ENCODE peak calls at places on chromosomes 12 and 14, in five cellular contexts. T, J, R, C and F are unnamed samples.

GRCh38 chr12:59600174-59600573 is 4.3 kb downstream of the SLC16A7 start:
- DNase-seq in T (no peak), J (no peak), R (no peak), C (no peak), F (no peak)

GRCh38 chr14:68548194-68549056 is 244.4 kb downstream of the ZFP36L1 start:
- DNase-seq in T (no peak), J (peak; percentile 46), R (no peak), C (no peak), F (no peak)

GRCh38 chr12:13801543-13801942 is 179.9 kb downstream of the GRIN2B start:
- DNase-seq in T (no peak), J (no peak), R (no peak), C (no peak), F (no peak)

GRCh38 chr12:14454098-14454907 is 88.8 kb downstream of the ATF7IP start:
- DNase-seq in T (peak; percentile 12), J (peak; percentile 26), R (peak; percentile 30), C (peak; percentile 65), F (peak; percentile 36)

GRCh38 chr12:94435511-94435927 is 24.1 kb downstream of the CEP83 start:
- DNase-seq in T (no peak), J (no peak), R (no peak), C (no peak), F (peak; percentile 59)

GRCh38 chr12:108312885-108313203 is 26.3 kb downstream of the CMKLR1 start:
- DNase-seq in T (no peak), J (peak; percentile 84), R (no peak), C (peak; percentile 54), F (no peak)

GRCh38 chr12:11663128-11663527 is 13.7 kb downstream of the ETV6 start:
- DNase-seq in T (no peak), J (no peak), R (no peak), C (no peak), F (no peak)

GRCh38 chr14:49692895-49693737 is at the start of gene KLHDC1:
- DNase-seq in T (peak; percentile 48), J (peak; percentile 88), R (no peak), C (peak; percentile 66), F (peak; percentile 74)

GRCh38 chr12:49882248-49882850 is 21.4 kb downstream of the FAIM2 start:
- DNase-seq in T (no peak), J (peak; percentile 60), R (no peak), C (no peak), F (no peak)

GRCh38 chr14:77091518-77091917 is 6.5 kb upstream of the CIPC start:
- DNase-seq in T (no peak), J (no peak), R (no peak), C (no peak), F (no peak)

GRCh38 chr14:61569783-61570182 is 125.5 kb upstream of the HIF1A start:
- DNase-seq in T (no peak), J (no peak), R (no peak), C (peak; percentile 60), F (peak; percentile 96)

GRCh38 chr12:79927772-79928474 is 7.0 kb downstream of the PPP1R12A start:
- DNase-seq in T (no peak), J (no peak), R (peak; percentile 70), C (no peak), F (peak; percentile 52)

GRCh38 chr14:54603362-54603761 is 36.4 kb downstream of the SAMD4A start:
- DNase-seq in T (no peak), J (no peak), R (no peak), C (no peak), F (no peak)

GRCh38 chr12:11723993-11724392 is 74.5 kb downstream of the ETV6 start:
- DNase-seq in T (no peak), J (no peak), R (no peak), C (no peak), F (no peak)

GRCh38 chr12:58887071-58887470 is 33.2 kb downstream of the LRIG3 start:
- DNase-seq in T (no peak), J (no peak), R (no peak), C (no peak), F (no peak)

GRCh38 chr12:87509233-87509820 is 519.9 kb downstream of the C12orf50 start:
- DNase-seq in T (no peak), J (peak; percentile 10), R (no peak), C (no peak), F (no peak)

GRCh38 chr12:78795934-78796445 is 68.6 kb upstream of the SYT1 start:
- DNase-seq in T (no peak), J (no peak), R (no peak), C (no peak), F (no peak)

GRCh38 chr14:58717211-58717610 is 79.4 kb downstream of the DACT1 start:
- DNase-seq in T (no peak), J (no peak), R (no peak), C (no peak), F (no peak)

GRCh38 chr12:8914716-8915526 is 612 bp downstream of the PHC1 start:
- DNase-seq in T (peak; percentile 71), J (peak; percentile 83), R (no peak), C (peak; percentile 24), F (peak; percentile 2)

GRCh38 chr12:15320881-15321280 is 1.4 kb upstream of the PTPRO start:
- DNase-seq in T (no peak), J (no peak), R (no peak), C (no peak), F (no peak)

GRCh38 chr14:70018246-70018645 is 139.0 kb downstream of the SMOC1 start:
- DNase-seq in T (no peak), J (no peak), R (no peak), C (no peak), F (no peak)

GRCh38 chr14:60002819-60003492 is 83.0 kb downstream of the LRRC9 start:
- DNase-seq in T (no peak), J (no peak), R (no peak), C (peak; percentile 0), F (no peak)

GRCh38 chr14:34113051-34113511 is 162.2 kb upstream of the EGLN3 start:
- DNase-seq in T (no peak), J (no peak), R (no peak), C (no peak), F (no peak)

GRCh38 chr12:100199347-100200136 is 1.1 kb upstream of the ACTR6 start:
- DNase-seq in T (peak; percentile 80), J (peak; percentile 83), R (no peak), C (peak; percentile 73), F (peak; percentile 77)

GRCh38 chr12:114869091-114869834 is 185.3 kb upstream of the TBX3 start:
- DNase-seq in T (no peak), J (peak; percentile 75), R (no peak), C (no peak), F (no peak)

GRCh38 chr14:78143489-78144145 is 26.6 kb upstream of the NRXN3 start:
- DNase-seq in T (peak; percentile 17), J (no peak), R (no peak), C (no peak), F (no peak)

GRCh38 chr12:12221560-12221959 is 45.3 kb downstream of the LRP6 start:
- DNase-seq in T (no peak), J (no peak), R (peak; percentile 19), C (no peak), F (no peak)

GRCh38 chr12:105887131-105887530 is 251.6 kb downstream of the NUAK1 start:
- DNase-seq in T (no peak), J (no peak), R (no peak), C (no peak), F (no peak)

GRCh38 chr14:89489796-89490506 is 72.9 kb upstream of the FOXN3 start:
- DNase-seq in T (no peak), J (no peak), R (no peak), C (no peak), F (no peak)

GRCh38 chr14:77133718-77134338 is 7.8 kb downstream of the ZDHHC22 start:
- DNase-seq in T (peak; percentile 45), J (no peak), R (no peak), C (peak; percentile 58), F (no peak)

GRCh38 chr12:13635709-13636108 is 345.7 kb downstream of the GRIN2B start:
- DNase-seq in T (no peak), J (no peak), R (no peak), C (no peak), F (no peak)

GRCh38 chr14:58082011-58082410 is 70.0 kb downstream of the ARMH4 start:
- DNase-seq in T (no peak), J (no peak), R (no peak), C (no peak), F (no peak)

GRCh38 chr12:104182144-104182543 is 33.4 kb upstream of the TXNRD1 start:
- DNase-seq in T (no peak), J (no peak), R (no peak), C (no peak), F (no peak)

GRCh38 chr12:15227004-15227679 is 5.9 kb upstream of the RERG start:
- DNase-seq in T (peak; percentile 10), J (peak; percentile 26), R (no peak), C (peak; percentile 42), F (no peak)

GRCh38 chr14:100056964-100057817 is 8.0 kb upstream of the EVL start:
- DNase-seq in T (no peak), J (no peak), R (no peak), C (no peak), F (no peak)

GRCh38 chr12:64995831-64996230 is 125.3 kb downstream of the WIF1 start:
- DNase-seq in T (no peak), J (no peak), R (no peak), C (no peak), F (no peak)

DNA sequence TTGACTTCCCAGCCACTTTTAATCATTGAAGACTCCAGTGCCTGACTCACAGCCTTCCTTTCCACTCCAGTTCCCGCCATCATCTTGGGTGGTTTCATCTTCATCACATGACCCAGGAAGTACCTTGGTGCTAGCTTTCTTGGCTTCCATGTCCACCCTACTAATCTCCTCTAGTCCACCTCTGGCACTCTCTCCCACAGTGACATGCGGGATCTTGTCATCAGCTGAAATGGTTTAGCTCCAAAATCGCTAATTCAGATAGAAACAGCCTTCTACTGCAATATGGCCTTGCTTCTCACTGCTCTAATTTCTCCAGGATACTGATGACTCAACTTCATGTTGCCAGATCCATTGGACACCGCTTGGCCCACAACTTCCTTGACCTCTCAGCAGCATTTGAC is 24.5 kb downstream of the WDR20 start:
- DNase-seq in T (no peak), J (no peak), R (no peak), C (no peak), F (no peak)
- TF ChIP-seq CTCF in T (no peak), J (no peak), R (no peak), C (no peak), F (no peak)

DNA sequence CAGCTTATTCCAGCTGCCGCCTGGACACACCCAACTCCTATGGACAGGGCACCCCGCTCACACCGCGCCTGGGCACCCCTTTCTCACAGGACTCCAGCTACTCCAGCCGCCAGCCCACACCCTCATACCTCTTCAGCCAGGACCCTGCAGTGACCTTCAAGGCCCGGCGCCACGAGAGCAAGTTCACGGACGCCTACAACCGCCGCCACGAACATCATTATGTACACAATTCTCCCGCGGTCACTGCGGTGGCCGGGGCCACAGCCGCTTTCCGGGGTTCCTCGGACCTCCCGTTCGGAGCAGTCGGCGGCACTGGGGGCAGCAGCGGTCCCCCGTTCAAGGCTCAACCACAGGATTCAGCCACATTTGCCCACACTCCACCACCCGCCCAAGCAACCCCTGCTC is 5.9 kb downstream of the SETD1B start:
- DNase-seq in T (no peak), J (no peak), R (no peak), C (no peak), F (no peak)
- TF ChIP-seq GABPA in T (no peak), J (no peak), R (no peak), C (no peak), F (no peak)

GRCh38 chr12:109967383-109968031 is 28.7 kb downstream of the GIT2 start:
- DNase-seq in T (peak; percentile 20), J (no peak), R (no peak), C (no peak), F (no peak)
- TF ChIP-seq REST in T (no peak), J (no peak), R (no peak), C (no peak), F (no peak)

GRCh38 chr12:10033783-10034381 is 3.4 kb downstream of the CLEC9A start:
- DNase-seq in T (no peak), J (no peak), R (no peak), C (no peak), F (no peak)
- TF ChIP-seq CTCF in T (peak; percentile 40), J (peak; percentile 51), R (peak; percentile 49), C (no peak), F (peak; percentile 2)